ENCODE peak calls at places on chromosomes 12 and 14, in eight cellular contexts. I is cardiac fibroblast, M is IMR-90, N is mesothelial cell of epicardium, Z is neural crest cell, C is A549, F is AG09309, H is MCF 10A. R is an unnamed sample.

GRCh38 chr14:75374911-75375310 is 52.9 kb upstream of the JDP2 start:
- DNase-seq in M (no peak), I (no peak), Z (no peak), C (no peak), N (no peak), F (no peak), H (no peak), R (no peak)

GRCh38 chr12:100141998-100142850 is 450 bp downstream of the BLTP3B start:
- DNase-seq in F (no peak), H (no peak), I (no peak), M (no peak), N (peak), Z (peak), C (no peak), R (peak)

GRCh38 chr14:24279301-24280186 is 8.1 kb upstream of the RABGGTA start:
- DNase-seq in H (peak), F (no peak), C (no peak), I (peak), Z (no peak), N (no peak), M (no peak), R (no peak)

GRCh38 chr12:76277480-76277879 is 70.7 kb downstream of the BBS10 start:
- DNase-seq in M (peak), Z (no peak), N (no peak), H (peak), C (no peak), I (peak), F (peak), R (no peak)

GRCh38 chr12:129423041-129423580 is 480.7 kb downstream of the TMEM132D start:
- DNase-seq in C (no peak), M (no peak), I (no peak), H (no peak), F (no peak), N (no peak), Z (no peak), R (no peak)

GRCh38 chr12:88844426-88844825 is 264.2 kb upstream of the KITLG start:
- DNase-seq in M (no peak), C (no peak), Z (no peak), N (no peak), H (no peak), I (no peak), F (no peak), R (no peak)

GRCh38 chr12:52634266-52635056 is 16.1 kb upstream of the KRT73 start:
- DNase-seq in N (no peak), C (no peak), H (peak), M (no peak), F (no peak), I (no peak), Z (no peak), R (no peak)

GRCh38 chr14:32049361-32050103 is 27.6 kb upstream of the ARHGAP5 start:
- DNase-seq in H (no peak), N (no peak), C (no peak), I (no peak), M (no peak), Z (no peak), F (no peak), R (no peak)

GRCh38 chr12:100453953-100454352 is 19.7 kb upstream of the NR1H4 start:
- DNase-seq in I (no peak), N (no peak), F (no peak), M (no peak), Z (no peak), H (no peak), C (no peak), R (no peak)

GRCh38 chr12:57135939-57136338 is 7.7 kb downstream of the LRP1 start:
- DNase-seq in C (no peak), M (peak), H (no peak), F (no peak), N (no peak), I (no peak), Z (peak), R (no peak)

GRCh38 chr12:89427508-89428156 is 75.3 kb upstream of the DUSP6 start:
- DNase-seq in I (peak), Z (no peak), H (no peak), N (no peak), F (no peak), C (no peak), M (no peak), R (no peak)

GRCh38 chr12:123391546-123392343 is 7.8 kb downstream of the KMT5A start:
- DNase-seq in C (no peak), N (no peak), Z (no peak), M (no peak), F (no peak), H (no peak), I (no peak), R (no peak)

GRCh38 chr14:70401643-70402042 is 15.2 kb downstream of the SYNJ2BP start:
- DNase-seq in Z (no peak), N (no peak), M (no peak), H (no peak), F (no peak), I (no peak), C (no peak), R (no peak)

GRCh38 chr14:70394674-70395073 is 22.2 kb downstream of the SYNJ2BP start:
- DNase-seq in I (no peak), Z (no peak), N (no peak), M (no peak), H (no peak), F (no peak), C (no peak), R (no peak)

GRCh38 chr14:70397746-70398145 is 19.1 kb downstream of the SYNJ2BP start:
- DNase-seq in H (no peak), M (no peak), C (no peak), Z (no peak), I (no peak), N (no peak), F (no peak), R (no peak)

GRCh38 chr14:70398280-70398679 is 18.6 kb downstream of the SYNJ2BP start:
- DNase-seq in H (no peak), I (no peak), Z (no peak), M (no peak), C (no peak), N (no peak), F (no peak), R (no peak)

GRCh38 chr14:70398706-70399431 is 18.0 kb downstream of the SYNJ2BP start:
- DNase-seq in Z (no peak), I (no peak), F (no peak), C (no peak), M (no peak), H (no peak), N (no peak), R (no peak)
- TF ChIP-seq CTCF in Z (no peak), I (no peak), F (no peak), C (no peak), M (no peak), H (no peak), N (no peak), R (no peak)

GRCh38 chr12:51419473-51420228 is 5.0 kb upstream of the SLC4A8 start:
- DNase-seq in Z (no peak), I (no peak), C (peak), M (no peak), N (no peak), H (no peak), F (no peak), R (no peak)
- TF ChIP-seq CTCF in Z (peak), I (no peak), C (no peak), M (peak), N (peak), H (no peak), F (no peak), R (no peak)

GRCh38 chr14:76495983-76496382 is 120.0 kb downstream of the ESRRB start:
- DNase-seq in C (no peak), H (no peak), I (no peak), Z (no peak), M (no peak), F (no peak), N (no peak), R (no peak)

GRCh38 chr14:76499399-76499798 is 123.5 kb downstream of the ESRRB start:
- DNase-seq in F (no peak), N (no peak), Z (no peak), M (no peak), C (no peak), I (no peak), H (no peak), R (no peak)

GRCh38 chr14:76498536-76498935 is 122.6 kb downstream of the ESRRB start:
- DNase-seq in I (no peak), N (no peak), F (no peak), Z (no peak), M (no peak), C (no peak), H (no peak), R (no peak)

GRCh38 chr14:76498976-76499375 is 123.0 kb downstream of the ESRRB start:
- DNase-seq in C (no peak), F (no peak), M (no peak), Z (no peak), N (no peak), H (no peak), I (no peak), R (no peak)

DNA sequence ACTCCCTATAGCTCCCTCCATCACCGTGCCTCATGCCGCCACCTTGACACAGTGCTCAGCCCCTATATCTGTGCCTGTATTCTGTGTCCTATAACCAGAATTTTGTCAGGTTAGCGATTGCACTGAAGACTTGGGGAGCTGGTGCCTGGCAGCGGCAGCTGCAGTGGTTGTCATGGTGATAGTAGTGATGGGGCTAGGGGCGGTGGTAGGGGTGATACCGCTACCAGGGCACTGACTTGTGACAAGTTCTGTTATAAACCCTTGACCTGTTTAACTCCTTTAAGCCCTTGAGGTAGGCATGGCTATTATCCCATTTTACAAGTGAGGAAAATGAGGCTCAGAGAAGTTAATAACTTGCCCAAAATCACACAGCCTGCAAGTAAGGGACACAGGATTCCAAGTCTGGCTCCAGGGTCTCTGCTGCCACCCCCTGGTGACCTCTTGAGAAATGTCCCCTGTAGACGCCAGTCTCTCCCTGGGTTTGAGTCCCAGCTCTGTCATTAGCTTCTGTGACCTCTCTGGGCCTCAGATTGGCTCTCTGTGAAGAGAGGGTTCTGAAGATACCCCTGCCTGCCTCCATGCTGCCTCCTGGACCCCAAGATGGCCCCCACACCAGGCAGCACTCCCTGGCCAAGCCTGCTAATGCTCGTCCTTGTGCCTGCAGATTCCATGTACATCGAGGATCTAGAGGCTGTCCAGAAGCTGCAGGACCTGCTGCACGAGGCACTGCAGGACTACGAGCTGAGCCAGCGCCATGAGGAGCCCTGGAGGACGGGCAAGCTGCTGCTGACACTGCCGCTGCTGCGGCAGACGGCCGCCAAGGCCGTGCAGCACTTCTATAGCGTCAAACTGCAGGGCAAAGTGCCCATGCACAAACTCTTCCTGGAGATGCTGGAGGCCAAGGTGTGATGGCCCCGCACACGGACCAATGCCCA is 121.9 kb downstream of the ESRRB start:
- DNase-seq in Z (no peak), C (no peak), F (no peak), H (no peak), I (no peak), N (no peak), M (no peak), R (no peak)
- TF ChIP-seq CTCF in Z (no peak), C (peak), F (no peak), H (no peak), I (no peak), N (no peak), M (no peak), R (no peak)

DNA sequence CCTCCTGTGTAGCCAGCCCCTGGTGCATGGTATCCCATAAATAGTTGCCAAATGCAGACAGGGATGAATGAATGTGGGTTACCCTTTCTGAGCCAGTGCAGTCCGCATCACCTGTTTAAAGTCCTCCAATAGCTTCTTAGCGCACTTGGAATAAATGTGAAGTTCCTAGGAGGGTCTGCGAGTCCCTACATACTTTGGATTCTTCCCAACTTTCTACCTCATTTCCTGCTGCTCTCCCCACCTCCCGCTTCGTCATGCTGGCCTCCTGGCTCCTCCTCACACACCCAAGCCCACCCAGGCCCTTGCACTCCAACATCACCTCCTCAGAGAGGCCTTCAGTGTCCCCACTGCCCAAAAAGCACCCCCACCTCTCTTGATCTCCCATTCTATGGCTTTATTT is 17.7 kb downstream of the RFX4 start:
- DNase-seq in F (no peak), C (no peak), N (no peak), Z (no peak), I (no peak), M (no peak), H (no peak), R (no peak)
- TF ChIP-seq CTCF in F (no peak), C (no peak), N (no peak), Z (no peak), I (no peak), M (no peak), H (no peak), R (no peak)

GRCh38 chr12:43964022-43964421 is 128.1 kb downstream of the TMEM117 start:
- DNase-seq in C (no peak), M (no peak), Z (no peak), H (no peak), I (no peak), F (no peak), N (no peak), R (no peak)
- TF ChIP-seq CTCF in C (no peak), M (no peak), Z (no peak), H (no peak), I (no peak), F (no peak), N (no peak), R (no peak)

GRCh38 chr14:80862983-80863382 is 78.6 kb downstream of the CEP128 start:
- DNase-seq in C (no peak), H (no peak), F (no peak), N (no peak), M (no peak), Z (no peak), I (peak), R (no peak)
- TF ChIP-seq CTCF in C (peak), H (peak), F (no peak), N (no peak), M (peak), Z (peak), I (no peak), R (no peak)

GRCh38 chr12:50103767-50104321 is at the start of gene GPD1:
- DNase-seq in C (no peak), F (no peak), H (peak), N (peak), I (peak), M (peak), Z (no peak), R (no peak)
- TF ChIP-seq CTCF in C (no peak), F (no peak), H (no peak), N (no peak), I (no peak), M (no peak), Z (no peak), R (no peak)

GRCh38 chr12:34306133-34306830 is 284.0 kb downstream of the ALG10 start:
- DNase-seq in N (no peak), I (no peak), H (no peak), M (no peak), Z (no peak), F (no peak), C (no peak), R (no peak)
- TF ChIP-seq CTCF in N (no peak), I (no peak), H (no peak), M (no peak), Z (no peak), F (no peak), C (no peak), R (no peak)

GRCh38 chr12:32902287-32902996 is 5.9 kb upstream of the PKP2 start:
- DNase-seq in M (no peak), H (no peak), C (no peak), N (no peak), F (no peak), I (no peak), Z (no peak), R (no peak)
- TF ChIP-seq CTCF in M (no peak), H (no peak), C (no peak), N (no peak), F (no peak), I (no peak), Z (no peak), R (no peak)